ENCODE peak calls at places on chromosomes 6 and 20, in six cellular contexts. K is OCI-LY7; G is transverse colon; F is EL; Z is GM18507; L is activated CD4-positive, CD25-positive, alpha-beta regulatory T cell. B is an unnamed sample.
A peak's percentile ranks its signal among the peaks of the same experiment; 100 is the strongest.

GRCh38 chr6:125693480-125693879 is 56.0 kb upstream of the HEY2 start:
- DNase-seq in F (no peak), Z (no peak), L (no peak), K (no peak), G (no peak), B (no peak)

GRCh38 chr6:56259682-56260081 is 12.3 kb upstream of the COL21A1 start:
- DNase-seq in K (no peak), G (no peak), Z (no peak), F (peak; percentile 13), L (no peak), B (no peak)

GRCh38 chr20:24490598-24490997 is 21.2 kb downstream of the SYNDIG1 start:
- DNase-seq in G (no peak), L (no peak), F (no peak), Z (no peak), K (no peak), B (no peak)

GRCh38 chr20:23445596-23446217 is 6.2 kb downstream of the CSTL1 start:
- DNase-seq in G (no peak), Z (no peak), K (no peak), F (peak; percentile 92), L (no peak), B (no peak)

GRCh38 chr6:43729537-43729936 is 40.5 kb upstream of the VEGFA start:
- DNase-seq in G (peak; percentile 74), F (no peak), K (no peak), Z (no peak), L (no peak), B (no peak)

GRCh38 chr20:35555951-35556645 is 14.2 kb downstream of the ERGIC3 start:
- DNase-seq in F (no peak), Z (no peak), K (no peak), L (no peak), G (no peak), B (no peak)

GRCh38 chr20:25032478-25033183 is 25.3 kb downstream of the ACSS1 start:
- DNase-seq in F (no peak), L (no peak), G (peak; percentile 52), Z (no peak), K (no peak), B (peak; percentile 74)

GRCh38 chr20:44274303-44275017 is 27.4 kb downstream of the GDAP1L1 start:
- DNase-seq in L (no peak), F (no peak), Z (no peak), G (no peak), K (no peak), B (no peak)

GRCh38 chr6:47094351-47094925 is 52.3 kb upstream of the ADGRF1 start:
- DNase-seq in G (peak; percentile 24), F (no peak), Z (no peak), L (no peak), K (peak; percentile 22), B (no peak)

GRCh38 chr6:87742106-87742505 is 40.1 kb upstream of the AKIRIN2 start:
- DNase-seq in G (peak; percentile 31), K (peak; percentile 71), L (no peak), F (no peak), Z (no peak), B (no peak)

GRCh38 chr20:57220187-57221165 is 46.0 kb downstream of the BMP7 start:
- DNase-seq in Z (no peak), F (peak; percentile 78), K (no peak), L (no peak), G (no peak), B (no peak)

GRCh38 chr6:41040101-41040910 is 1.3 kb upstream of the UNC5CL start:
- DNase-seq in K (no peak), L (no peak), G (peak; percentile 66), F (peak; percentile 53), Z (no peak), B (no peak)

GRCh38 chr6:158962371-158962770 is 37.6 kb downstream of the RSPH3 start:
- DNase-seq in F (no peak), G (no peak), Z (no peak), K (no peak), L (no peak), B (no peak)

GRCh38 chr6:160249687-160250086 is 8.9 kb downstream of the SLC22A2 start:
- DNase-seq in K (no peak), F (no peak), L (no peak), G (peak; percentile 33), Z (no peak), B (no peak)

GRCh38 chr6:5457983-5458683 is 196.8 kb downstream of the FARS2 start:
- DNase-seq in L (no peak), G (peak; percentile 19), K (no peak), Z (no peak), F (no peak), B (peak; percentile 91)

GRCh38 chr6:41122373-41122772 is 31.8 kb downstream of the TREML1 start:
- DNase-seq in L (no peak), K (no peak), Z (no peak), F (peak; percentile 21), G (no peak), B (no peak)

GRCh38 chr6:3438190-3439167 is 18.4 kb downstream of the SLC22A23 start:
- DNase-seq in F (peak; percentile 74), Z (no peak), L (no peak), G (peak; percentile 25), K (no peak), B (no peak)

GRCh38 chr6:7268362-7269310 is 44.4 kb downstream of the SSR1 start:
- DNase-seq in K (no peak), F (no peak), G (no peak), L (no peak), Z (no peak), B (no peak)

GRCh38 chr6:169938731-169939130 is 187.3 kb downstream of the ERMARD start:
- DNase-seq in F (no peak), G (no peak), K (no peak), L (no peak), Z (no peak), B (no peak)

GRCh38 chr20:18588554-18589043 is 745 bp downstream of the DTD1 start:
- DNase-seq in K (no peak), Z (no peak), F (no peak), G (peak; percentile 9), L (no peak), B (no peak)

GRCh38 chr20:31689141-31689540 is 33.5 kb downstream of the BCL2L1 start:
- DNase-seq in Z (no peak), G (no peak), K (no peak), L (no peak), F (no peak), B (no peak)

GRCh38 chr6:14661188-14661587 is 543.6 kb downstream of the CD83 start:
- DNase-seq in F (peak; percentile 36), L (no peak), G (no peak), Z (no peak), K (peak; percentile 79), B (no peak)

GRCh38 chr6:34953084-34954025 is 64.3 kb downstream of the ANKS1A start:
- DNase-seq in F (peak; percentile 59), K (no peak), Z (no peak), L (no peak), G (peak; percentile 21), B (no peak)

GRCh38 chr6:30681696-30682180 is 4.7 kb downstream of the PPP1R18 start:
- DNase-seq in Z (no peak), K (peak; percentile 20), L (no peak), F (no peak), G (no peak), B (no peak)

GRCh38 chr20:49179368-49180277 is 8.5 kb downstream of the STAU1 start:
- DNase-seq in G (no peak), L (no peak), K (no peak), Z (no peak), F (no peak), B (no peak)

GRCh38 chr6:111625511-111626331 is 20.0 kb upstream of the TRAF3IP2 start:
- DNase-seq in G (no peak), Z (no peak), F (peak; percentile 65), K (no peak), L (no peak), B (no peak)

GRCh38 chr6:136591617-136592016 is 41.4 kb upstream of the MAP7 start:
- DNase-seq in K (no peak), L (no peak), G (no peak), F (no peak), Z (no peak), B (no peak)

GRCh38 chr6:35258336-35258735 is 1.2 kb upstream of the ZNF76 start:
- DNase-seq in G (no peak), F (no peak), L (no peak), Z (no peak), K (no peak), B (no peak)

GRCh38 chr20:36541227-36542018 is at the start of gene MYL9:
- DNase-seq in F (peak; percentile 89), G (peak; percentile 89), Z (peak; percentile 36), L (peak; percentile 8), K (no peak), B (peak; percentile 87)

GRCh38 chr6:38213275-38213674 is 393.7 kb downstream of the ZFAND3 start:
- DNase-seq in Z (no peak), L (no peak), K (no peak), F (peak; percentile 19), G (peak; percentile 42), B (no peak)

GRCh38 chr20:50418890-50419642 is 91.1 kb upstream of the PTPN1 start:
- DNase-seq in F (no peak), G (no peak), Z (no peak), K (no peak), L (no peak), B (no peak)

GRCh38 chr6:138944412-138944811 is 43.6 kb downstream of the REPS1 start:
- DNase-seq in K (no peak), L (no peak), Z (no peak), F (peak; percentile 23), G (no peak), B (no peak)

GRCh38 chr20:51757226-51757625 is 11.0 kb downstream of the ATP9A start:
- DNase-seq in L (no peak), K (no peak), F (no peak), Z (no peak), G (no peak), B (no peak)

GRCh38 chr20:1858859-1859258 is 36.3 kb upstream of the SIRPA start:
- DNase-seq in F (no peak), G (no peak), L (no peak), Z (no peak), K (no peak), B (no peak)

GRCh38 chr20:47315339-47315662 is 41.2 kb downstream of the ZMYND8 start:
- DNase-seq in K (no peak), G (no peak), L (no peak), F (peak; percentile 26), Z (no peak), B (no peak)

GRCh38 chr20:59024111-59024530 is 4.9 kb downstream of the TUBB1 start:
- DNase-seq in F (no peak), L (no peak), Z (no peak), K (no peak), G (no peak), B (no peak)

GRCh38 chr20:8930691-8931090 is 138.2 kb upstream of the PLCB4 start:
- DNase-seq in F (peak; percentile 44), G (no peak), K (no peak), L (no peak), Z (no peak), B (no peak)

GRCh38 chr20:11791316-11792228 is 126.1 kb upstream of the BTBD3 start:
- DNase-seq in K (no peak), L (no peak), F (peak; percentile 62), Z (no peak), G (no peak), B (no peak)

GRCh38 chr20:45246109-45246508 is 8.3 kb downstream of the SLPI start:
- DNase-seq in F (no peak), L (no peak), K (no peak), Z (no peak), G (no peak), B (no peak)